ENCODE peak calls at places on chromosome 20, in four cellular contexts. A is GM20000, B is BE2C, J is activated B cell treated with CpG ODN at 0.5 μM for 24 hours. T is an unnamed sample.

GRCh38 chr20:25685276-25686080 is 11.2 kb downstream of the ZNF337 start:
- DNase-seq in J (no peak), B (no peak), A (no peak), T (no peak)

GRCh38 chr20:4710106-4710475 is 11.6 kb upstream of the PRND start:
- DNase-seq in A (no peak), J (no peak), B (no peak), T (no peak)

GRCh38 chr20:59151820-59152219 is 11.8 kb upstream of the ZNF831 start:
- DNase-seq in B (no peak), J (no peak), A (no peak), T (no peak)

GRCh38 chr20:58913079-58913478 is 60.6 kb downstream of the GNAS start:
- DNase-seq in J (no peak), A (no peak), B (no peak), T (no peak)

GRCh38 chr20:45487231-45487635 is 17.7 kb downstream of the WFDC2 start:
- DNase-seq in A (no peak), B (no peak), J (no peak), T (peak)

GRCh38 chr20:4147319-4147718 is 132.0 kb upstream of the RNF24 start:
- DNase-seq in B (no peak), J (no peak), A (peak), T (no peak)

GRCh38 chr20:547394-547793 is 3.8 kb upstream of the CSNK2A1 start:
- DNase-seq in B (no peak), J (no peak), A (no peak), T (no peak)

GRCh38 chr20:25659999-25660398 is 36.2 kb upstream of the NANP start:
- DNase-seq in J (no peak), B (no peak), A (no peak), T (no peak)

GRCh38 chr20:58817748-58818147 is 33.0 kb downstream of the GNAS-AS1 start:
- DNase-seq in A (no peak), J (no peak), B (no peak), T (no peak)

GRCh38 chr20:4534315-4534714 is 187.4 kb upstream of the PRND start:
- DNase-seq in J (no peak), A (no peak), B (no peak), T (no peak)

GRCh38 chr20:42611423-42611822 is 578.3 kb downstream of the PTPRT start:
- DNase-seq in A (no peak), J (no peak), B (no peak), T (no peak)

GRCh38 chr20:33296206-33296605 is 13.2 kb downstream of the BPIFB1 start:
- DNase-seq in A (no peak), B (no peak), J (no peak), T (no peak)

GRCh38 chr20:59559024-59559817 is 45.1 kb upstream of the PHACTR3 start:
- DNase-seq in A (no peak), B (no peak), J (no peak), T (no peak)

GRCh38 chr20:37958856-37959255 is 55.9 kb downstream of the VSTM2L start:
- DNase-seq in A (no peak), J (no peak), B (no peak), T (no peak)

GRCh38 chr20:62395311-62396242 is 8.7 kb downstream of the RPS21 start:
- DNase-seq in J (no peak), B (no peak), A (no peak), T (no peak)
- TF ChIP-seq CTCF in J (no peak), B (no peak), A (no peak), T (no peak)

GRCh38 chr20:55004044-55004443 is 528.7 kb downstream of the DOK5 start:
- DNase-seq in J (no peak), B (no peak), A (no peak), T (no peak)
- TF ChIP-seq CTCF in J (no peak), B (peak), A (no peak), T (no peak)

DNA sequence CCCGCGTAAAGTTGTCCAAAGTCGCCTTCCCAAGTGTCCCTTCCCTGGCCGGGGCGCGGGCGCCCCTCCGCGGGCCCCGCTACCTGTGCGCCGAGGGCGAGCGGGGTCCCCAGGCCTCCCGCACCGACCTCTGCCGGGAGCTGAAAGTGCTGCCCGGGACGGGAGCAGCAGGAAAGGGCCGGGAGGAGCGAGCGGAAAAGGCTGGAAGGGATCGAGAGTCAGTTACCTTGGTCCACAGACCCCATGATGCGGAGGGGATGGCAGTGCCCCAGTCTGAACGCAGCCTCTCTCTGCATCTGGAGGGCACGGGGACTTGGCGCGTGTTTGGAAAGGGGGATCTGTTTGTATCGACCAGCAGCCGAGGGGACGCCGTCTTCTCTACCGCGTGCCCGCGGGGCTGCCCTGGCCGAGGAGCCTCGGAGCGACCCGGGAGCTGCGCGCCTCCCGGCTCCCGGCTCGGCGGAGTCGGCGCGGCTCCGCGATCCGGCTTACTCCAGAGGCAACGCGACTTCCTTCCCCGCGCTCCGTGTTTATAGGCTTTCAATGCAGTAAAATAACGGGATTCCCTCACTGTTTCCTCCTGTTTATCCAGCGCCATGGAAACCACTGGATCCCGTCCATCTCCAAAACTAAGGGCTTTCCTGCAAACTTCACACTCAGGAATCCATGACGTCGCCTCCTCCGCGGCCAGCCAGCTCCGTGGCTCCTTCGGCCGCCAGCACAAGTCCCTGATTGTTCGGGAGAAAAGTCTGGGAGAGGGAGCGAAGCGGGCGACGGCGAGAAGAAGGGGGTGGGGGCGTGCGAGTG is 20.0 kb upstream of the NFATC2 start:
- DNase-seq in A (peak), B (peak), J (peak), T (peak)
- TF ChIP-seq CTCF in A (no peak), B (no peak), J (no peak), T (peak)

DNA sequence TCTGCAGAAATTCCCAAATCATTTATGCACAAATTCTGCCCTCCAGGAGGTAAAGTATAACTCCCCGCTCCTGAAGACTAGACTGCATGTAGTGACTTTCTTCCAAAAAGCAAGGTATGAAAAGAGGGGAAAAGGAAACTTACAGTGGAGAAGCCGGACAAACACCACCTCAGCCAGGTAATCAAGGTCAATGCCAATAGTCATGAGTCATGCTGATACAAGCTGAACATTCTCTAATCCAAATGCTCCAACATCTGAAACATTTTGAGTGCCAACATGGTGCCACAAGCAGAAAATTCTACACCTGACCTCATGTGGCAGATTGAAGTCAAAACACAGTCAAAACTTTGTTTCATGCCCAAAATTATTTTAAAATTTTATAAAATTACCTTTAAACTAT is 165.6 kb downstream of the FOXA2 start:
- DNase-seq in B (no peak), J (no peak), A (no peak), T (no peak)
- TF ChIP-seq CTCF in B (no peak), J (no peak), A (no peak), T (no peak)

GRCh38 chr20:23959054-23959453 is 29.5 kb downstream of the GGTLC1 start:
- DNase-seq in J (no peak), B (no peak), A (no peak), T (no peak)
- TF ChIP-seq CTCF in J (no peak), B (no peak), A (no peak), T (no peak)

DNA sequence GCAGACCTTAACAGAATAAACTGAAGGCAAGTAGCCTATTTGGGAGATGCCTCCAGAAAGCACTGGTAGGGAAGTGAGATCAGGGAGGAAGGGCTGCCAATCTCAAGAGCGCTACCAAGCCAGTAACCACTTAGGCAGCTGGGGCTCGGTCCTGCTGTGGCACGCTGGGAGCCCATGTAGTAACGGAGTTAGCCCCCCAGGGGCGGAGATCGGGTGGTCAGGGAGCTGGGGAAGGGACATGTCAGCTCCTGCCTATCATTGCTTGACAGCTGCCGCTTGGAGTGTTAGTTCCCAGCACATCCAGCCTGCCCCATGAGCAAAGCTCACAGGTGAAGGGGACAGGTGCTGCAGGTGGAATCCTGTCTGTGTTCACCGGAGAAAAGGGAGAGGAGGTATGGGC is 127.0 kb downstream of the CEBPB start:
- DNase-seq in A (no peak), J (no peak), B (no peak), T (no peak)
- TF ChIP-seq CTCF in A (no peak), J (no peak), B (no peak), T (no peak)